ENCODE peak calls at places on chromosomes 2 and 18, in four cellular contexts. One of them, this sample, is unnamed.
A peak's percentile ranks its signal among the peaks of the same experiment; 100 is the strongest.

GRCh38 chr18:22005191-22005824 is 164.1 kb upstream of the GATA6 start:
- DNase-seq in effector memory CD8-positive, alpha-beta T cell: no peak
- DNase-seq in G401: peak; percentile 15
- DNase-seq in aorta: no peak
- DNase-seq in this sample: no peak

GRCh38 chr18:3186678-3187658 is 32.8 kb downstream of the MYOM1 start:
- DNase-seq in effector memory CD8-positive, alpha-beta T cell: no peak
- DNase-seq in G401: no peak
- DNase-seq in aorta: no peak
- DNase-seq in this sample: peak; percentile 6

GRCh38 chr2:236136483-236136882 is 31.7 kb downstream of the GBX2 start:
- DNase-seq in effector memory CD8-positive, alpha-beta T cell: no peak
- DNase-seq in G401: no peak
- DNase-seq in aorta: no peak
- DNase-seq in this sample: no peak

GRCh38 chr18:78737006-78737915 is 242.4 kb upstream of the SALL3 start:
- DNase-seq in effector memory CD8-positive, alpha-beta T cell: no peak
- DNase-seq in G401: no peak
- DNase-seq in aorta: peak; percentile 48
- DNase-seq in this sample: no peak

GRCh38 chr18:55268146-55268545 is 308.9 kb upstream of the CCDC68 start:
- DNase-seq in effector memory CD8-positive, alpha-beta T cell: no peak
- DNase-seq in G401: no peak
- DNase-seq in aorta: no peak
- DNase-seq in this sample: no peak

GRCh38 chr2:106193491-106193976 is 567 bp downstream of the UXS1 start:
- DNase-seq in effector memory CD8-positive, alpha-beta T cell: no peak
- DNase-seq in G401: peak; percentile 35
- DNase-seq in aorta: peak; percentile 83
- DNase-seq in this sample: no peak

GRCh38 chr2:212894026-212894425 is 257.4 kb downstream of the IKZF2 start:
- DNase-seq in effector memory CD8-positive, alpha-beta T cell: no peak
- DNase-seq in G401: no peak
- DNase-seq in aorta: no peak
- DNase-seq in this sample: no peak

GRCh38 chr18:13726972-13727331 is 479 bp downstream of the RNMT start:
- DNase-seq in effector memory CD8-positive, alpha-beta T cell: peak; percentile 37
- DNase-seq in G401: peak; percentile 35
- DNase-seq in aorta: peak; percentile 84
- DNase-seq in this sample: peak; percentile 48

GRCh38 chr2:240573516-240574385 is 5.5 kb downstream of the RNPEPL1 start:
- DNase-seq in effector memory CD8-positive, alpha-beta T cell: no peak
- DNase-seq in G401: no peak
- DNase-seq in aorta: peak; percentile 63
- DNase-seq in this sample: no peak